ENCODE peak calls at places on chromosome 11, in eight cellular contexts. C, I, B, P, R, Y, F and T are unnamed samples.

GRCh38 chr11:44235765-44236201 is 74.2 kb downstream of the ALX4 start:
- DNase-seq in C (no peak), I (no peak), B (no peak), P (no peak), R (no peak), Y (no peak), F (no peak), T (no peak)

GRCh38 chr11:68137833-68138232 is 16.6 kb upstream of the CHKA start:
- DNase-seq in C (no peak), I (no peak), B (no peak), P (no peak), R (no peak), Y (no peak), F (no peak), T (no peak)

GRCh38 chr11:62497132-62497915 is 49.3 kb downstream of the AHNAK start:
- DNase-seq in C (no peak), I (no peak), B (peak; percentile 66), P (peak; percentile 28), R (peak; percentile 74), Y (no peak), F (no peak), T (peak; percentile 70)

GRCh38 chr11:80826808-80827207 is 1386.0 kb upstream of the TENM4 start:
- DNase-seq in C (no peak), I (no peak), B (no peak), P (no peak), R (no peak), Y (no peak), F (no peak), T (no peak)

GRCh38 chr11:8839306-8839956 is 71.6 kb upstream of the AKIP1 start:
- DNase-seq in C (no peak), I (no peak), B (no peak), P (no peak), R (no peak), Y (no peak), F (no peak), T (no peak)

GRCh38 chr11:33704240-33705002 is 3.8 kb upstream of the C11orf91 start:
- DNase-seq in C (no peak), I (no peak), B (no peak), P (no peak), R (no peak), Y (no peak), F (no peak), T (no peak)

GRCh38 chr11:128939591-128939990 is 3.1 kb downstream of the TP53AIP1 start:
- DNase-seq in C (no peak), I (no peak), B (no peak), P (no peak), R (no peak), Y (no peak), F (no peak), T (no peak)

GRCh38 chr11:120054753-120055045 is 83.2 kb downstream of the TRIM29 start:
- DNase-seq in C (no peak), I (no peak), B (no peak), P (no peak), R (no peak), Y (peak; percentile 41), F (no peak), T (no peak)

GRCh38 chr11:36510567-36511020 is 522 bp upstream of the TRAF6 start:
- DNase-seq in C (no peak), I (no peak), B (no peak), P (no peak), R (no peak), Y (no peak), F (no peak), T (no peak)

GRCh38 chr11:1880746-1881441 is 10.8 kb downstream of the PRR33 start:
- DNase-seq in C (no peak), I (no peak), B (no peak), P (no peak), R (no peak), Y (peak; percentile 61), F (peak; percentile 28), T (no peak)
- TF ChIP-seq POLR2A in C (no peak), I (no peak), B (no peak), P (no peak), R (no peak), Y (no peak), F (no peak), T (no peak)

DNA sequence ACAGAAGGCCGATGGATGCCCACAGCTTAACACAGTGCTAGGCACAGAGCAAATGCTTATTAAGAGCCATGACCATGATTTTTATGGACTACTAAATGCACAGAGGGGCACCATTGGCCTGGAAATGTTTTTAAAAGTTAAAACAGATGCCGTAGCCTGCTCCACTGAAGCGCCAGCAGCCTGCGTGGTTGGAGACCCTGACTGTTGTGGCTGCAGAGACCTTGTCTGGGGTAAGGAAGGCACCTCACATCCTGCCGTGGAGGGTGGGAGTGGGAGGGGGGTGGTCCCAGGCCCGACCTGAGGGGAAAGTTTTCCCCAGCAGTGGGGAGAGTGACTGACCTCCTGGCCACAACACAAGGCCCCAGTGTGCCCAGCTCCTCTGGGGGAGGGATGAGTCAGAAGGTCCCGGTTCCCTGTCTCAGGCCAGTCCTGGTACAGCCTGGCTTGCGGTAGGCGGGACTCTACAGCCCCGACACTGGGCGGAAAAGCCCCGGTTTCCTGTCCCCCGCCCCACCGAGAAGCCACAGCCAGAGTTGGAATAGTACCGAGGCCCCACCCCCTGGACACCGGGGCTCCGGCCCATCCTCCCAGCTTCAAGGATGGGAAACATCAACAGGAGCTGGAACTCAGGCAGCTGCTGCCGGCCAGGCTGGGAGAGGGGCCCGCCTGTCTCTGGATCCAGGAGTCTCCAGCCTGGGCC is 7.0 kb downstream of the CHST1 start:
- DNase-seq in C (peak; percentile 88), I (no peak), B (no peak), P (peak; percentile 34), R (no peak), Y (no peak), F (no peak), T (no peak)
- TF ChIP-seq POLR2A in C (peak; percentile 15), I (no peak), B (no peak), P (no peak), R (no peak), Y (no peak), F (no peak), T (no peak)

GRCh38 chr11:57515332-57516060 is at the start of gene SLC43A1:
- DNase-seq in C (peak; percentile 68), I (peak; percentile 80), B (no peak), P (peak; percentile 66), R (no peak), Y (peak; percentile 73), F (no peak), T (peak; percentile 78)
- TF ChIP-seq POLR2A in C (no peak), I (peak; percentile 71), B (no peak), P (no peak), R (peak; percentile 64), Y (no peak), F (no peak), T (peak; percentile 67)

DNA sequence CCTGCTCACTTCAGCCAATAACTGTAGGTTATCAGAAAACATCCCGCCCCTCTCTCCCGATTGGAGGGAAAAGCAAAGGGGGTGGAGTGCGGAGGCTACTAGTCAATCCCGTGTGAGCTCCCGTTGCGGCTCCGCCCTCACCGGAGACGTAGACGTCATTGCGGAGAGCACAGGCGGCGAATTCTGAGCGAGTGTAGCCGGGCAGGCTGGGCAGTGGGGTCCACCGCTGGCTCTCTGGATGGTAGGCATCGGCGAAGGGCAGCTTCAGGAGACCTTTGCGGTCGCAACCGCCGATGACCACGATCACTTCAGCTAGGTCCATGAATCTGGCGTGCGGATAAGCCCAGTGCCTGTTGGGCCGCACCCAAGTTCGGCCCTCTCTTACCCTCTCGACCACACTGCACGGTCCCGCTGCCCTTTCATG is 4.7 kb downstream of the KLHL35 start:
- DNase-seq in C (peak; percentile 87), I (peak; percentile 95), B (peak; percentile 85), P (peak; percentile 91), R (no peak), Y (peak; percentile 91), F (peak; percentile 88), T (peak; percentile 93)
- TF ChIP-seq POLR2A in C (no peak), I (peak; percentile 69), B (peak; percentile 41), P (peak; percentile 62), R (no peak), Y (no peak), F (no peak), T (peak; percentile 53)

GRCh38 chr11:110196241-110196754 is 100.1 kb downstream of the RDX start:
- DNase-seq in C (no peak), I (no peak), B (no peak), P (no peak), R (peak; percentile 38), Y (peak; percentile 34), F (no peak), T (no peak)
- TF ChIP-seq POLR2A in C (no peak), I (no peak), B (no peak), P (no peak), R (no peak), Y (no peak), F (no peak), T (no peak)

DNA sequence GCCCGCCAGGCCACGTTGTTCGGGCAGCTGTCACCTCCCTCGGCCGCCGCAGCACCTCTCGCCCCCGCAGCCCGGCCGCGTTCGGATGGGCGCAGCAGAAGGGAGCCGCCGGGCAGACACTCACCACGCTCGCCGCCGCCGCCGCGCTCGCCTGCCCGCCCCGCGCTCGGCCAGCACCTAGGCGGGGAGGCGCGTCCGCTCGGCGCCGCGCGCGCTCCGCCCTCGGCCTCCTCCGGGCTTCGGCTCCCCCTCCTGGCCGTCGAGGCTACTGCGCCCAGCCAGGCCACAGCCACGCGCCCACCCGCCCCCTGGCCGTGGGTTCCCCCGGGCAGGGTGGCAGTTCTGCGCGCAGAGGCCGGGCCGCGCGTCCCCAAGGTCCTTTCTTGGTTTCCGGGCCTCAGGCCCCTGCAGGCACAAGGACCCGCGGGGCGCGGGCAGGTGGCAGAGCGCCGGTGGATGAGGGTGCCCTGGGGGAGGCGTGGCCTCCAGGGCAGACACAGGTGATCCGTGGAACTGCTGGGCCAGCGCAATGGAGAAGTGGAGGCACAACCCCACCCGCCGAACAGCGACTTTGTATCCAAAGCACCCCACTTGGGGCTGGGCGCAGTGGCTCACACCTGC is at the start of gene SLC25A22:
- DNase-seq in C (peak; percentile 79), I (peak; percentile 81), B (peak; percentile 91), P (peak; percentile 85), R (no peak), Y (no peak), F (peak; percentile 99), T (peak; percentile 86)
- TF ChIP-seq POLR2A in C (no peak), I (no peak), B (no peak), P (no peak), R (peak; percentile 49), Y (no peak), F (no peak), T (peak; percentile 33)

GRCh38 chr11:96241351-96241841 is 101.6 kb downstream of the MAML2 start:
- DNase-seq in C (no peak), I (no peak), B (no peak), P (no peak), R (no peak), Y (no peak), F (no peak), T (no peak)

GRCh38 chr11:96242191-96242845 is 100.7 kb downstream of the MAML2 start:
- DNase-seq in C (no peak), I (no peak), B (no peak), P (no peak), R (no peak), Y (no peak), F (no peak), T (no peak)

GRCh38 chr11:96246718-96247540 is 96.1 kb downstream of the MAML2 start:
- DNase-seq in C (no peak), I (no peak), B (no peak), P (no peak), R (peak; percentile 63), Y (no peak), F (no peak), T (no peak)

GRCh38 chr11:96238563-96239166 is 104.3 kb downstream of the MAML2 start:
- DNase-seq in C (no peak), I (no peak), B (no peak), P (no peak), R (no peak), Y (no peak), F (no peak), T (no peak)

GRCh38 chr11:96242971-96243647 is 99.9 kb downstream of the MAML2 start:
- DNase-seq in C (peak; percentile 96), I (peak; percentile 91), B (peak; percentile 89), P (peak; percentile 93), R (peak; percentile 92), Y (peak; percentile 97), F (peak; percentile 55), T (peak; percentile 85)
- TF ChIP-seq POLR2A in C (peak; percentile 22), I (peak; percentile 58), B (peak; percentile 54), P (no peak), R (no peak), Y (no peak), F (no peak), T (peak; percentile 17)